ENCODE peak calls at places on chromosomes 4 and X, in eight cellular contexts. G is stimulated activated CD4-positive, alpha-beta T cell treated with anti-CD3 and anti-CD28 coated beads, Interleukin-4, amount 100 ng/mL, for 48 hours; J is ureter; Y is heart left ventricle; T is epithelial cell of proximal tubule; S is activated T-cell treated with anti-CD3 and anti-CD28 coated beads for 1 hour; M is aorta; D is GM03348. I is an unnamed sample.

GRCh38 chr4:174549696-174550095 is 27.4 kb upstream of the HPGD start:
- DNase-seq in G (no peak), J (no peak), Y (no peak), T (no peak), S (no peak), M (no peak), D (no peak), I (no peak)

GRCh38 chr4:17762705-17763104 is 18.7 kb downstream of the FAM184B start:
- DNase-seq in G (no peak), J (no peak), Y (no peak), T (peak), S (no peak), M (no peak), D (peak), I (no peak)

GRCh38 chr4:81030617-81031388 is at the start of gene BMP3:
- DNase-seq in G (no peak), J (peak), Y (no peak), T (no peak), S (no peak), M (peak), D (peak), I (peak)

GRCh38 chrX:133681416-133681815 is 266.1 kb upstream of the GPC4 start:
- DNase-seq in G (no peak), J (no peak), Y (no peak), T (no peak), S (no peak), M (no peak), D (no peak), I (peak)

GRCh38 chr4:124203613-124204284 is 508.8 kb downstream of the ANKRD50 start:
- DNase-seq in G (no peak), J (no peak), Y (no peak), T (no peak), S (no peak), M (no peak), D (peak), I (no peak)

GRCh38 chr4:145404754-145405153 is 76.9 kb upstream of the SMAD1 start:
- DNase-seq in G (no peak), J (no peak), Y (no peak), T (no peak), S (no peak), M (no peak), D (no peak), I (no peak)

GRCh38 chr4:104906274-104906673 is 240.4 kb upstream of the TET2 start:
- DNase-seq in G (no peak), J (no peak), Y (no peak), T (no peak), S (no peak), M (no peak), D (no peak), I (no peak)

GRCh38 chrX:151974336-151975227 is at the start of gene GABRE:
- DNase-seq in G (no peak), J (peak), Y (peak), T (no peak), S (no peak), M (peak), D (peak), I (no peak)

GRCh38 chr4:141565379-141566089 is 70.8 kb upstream of the IL15 start:
- DNase-seq in G (no peak), J (no peak), Y (no peak), T (peak), S (no peak), M (no peak), D (no peak), I (no peak)

GRCh38 chr4:101122019-101122418 is 225.3 kb downstream of the PPP3CA start:
- DNase-seq in G (no peak), J (no peak), Y (no peak), T (no peak), S (no peak), M (no peak), D (no peak), I (no peak)

GRCh38 chrX:34437586-34437985 is 219.5 kb downstream of the TMEM47 start:
- DNase-seq in G (no peak), J (no peak), Y (peak), T (no peak), S (no peak), M (peak), D (no peak), I (no peak)

GRCh38 chrX:30153175-30153880 is 62.0 kb upstream of the MAGEB2 start:
- DNase-seq in G (no peak), J (no peak), Y (no peak), T (no peak), S (no peak), M (no peak), D (no peak), I (no peak)

GRCh38 chr4:148704291-148704690 is 262.1 kb upstream of the NR3C2 start:
- DNase-seq in G (no peak), J (no peak), Y (no peak), T (no peak), S (no peak), M (no peak), D (no peak), I (no peak)

GRCh38 chrX:111867236-111867635 is 8.7 kb upstream of the TRPC5OS start:
- DNase-seq in G (no peak), J (no peak), Y (no peak), T (no peak), S (no peak), M (no peak), D (no peak), I (no peak)

GRCh38 chrX:121179972-121180371 is 132.6 kb downstream of the GLUD2 start:
- DNase-seq in G (no peak), J (no peak), Y (no peak), T (no peak), S (no peak), M (no peak), D (no peak), I (no peak)

GRCh38 chr4:86870442-86871069 is 21.4 kb upstream of the SLC10A6 start:
- DNase-seq in G (no peak), J (no peak), Y (no peak), T (no peak), S (no peak), M (no peak), D (no peak), I (no peak)

GRCh38 chrX:650801-651200 is 20.2 kb downstream of the SHOX start:
- DNase-seq in G (no peak), J (no peak), Y (no peak), T (no peak), S (no peak), M (no peak), D (no peak), I (no peak)

GRCh38 chrX:100643943-100644587 is at the start of gene SRPX2:
- DNase-seq in G (no peak), J (peak), Y (peak), T (peak), S (no peak), M (no peak), D (peak), I (no peak)

GRCh38 chr4:70397580-70397979 is at the start of gene OPRPN:
- DNase-seq in G (no peak), J (no peak), Y (no peak), T (no peak), S (no peak), M (no peak), D (no peak), I (no peak)

GRCh38 chr4:133565379-133565778 is 416.3 kb downstream of the PCDH10 start:
- DNase-seq in G (no peak), J (no peak), Y (no peak), T (no peak), S (no peak), M (no peak), D (no peak), I (no peak)

GRCh38 chr4:15479913-15480185 is 10.2 kb downstream of the CC2D2A start:
- DNase-seq in G (no peak), J (no peak), Y (no peak), T (no peak), S (no peak), M (no peak), D (peak), I (no peak)

GRCh38 chr4:139934336-139934735 is 219.6 kb downstream of the MAML3 start:
- DNase-seq in G (no peak), J (no peak), Y (no peak), T (no peak), S (no peak), M (no peak), D (peak), I (no peak)

GRCh38 chr4:1418494-1419285 is 12.4 kb upstream of the NKX1-1 start:
- DNase-seq in G (no peak), J (peak), Y (no peak), T (no peak), S (no peak), M (peak), D (no peak), I (no peak)

GRCh38 chr4:149522031-149522430 is 293.6 kb downstream of the IQCM start:
- DNase-seq in G (no peak), J (no peak), Y (peak), T (no peak), S (no peak), M (no peak), D (peak), I (no peak)

GRCh38 chrX:25013593-25014365 is 2.0 kb downstream of the ARX start:
- DNase-seq in G (no peak), J (no peak), Y (no peak), T (no peak), S (no peak), M (no peak), D (no peak), I (no peak)

GRCh38 chrX:66074920-66075879 is 35.3 kb upstream of the VSIG4 start:
- DNase-seq in G (peak), J (no peak), Y (peak), T (no peak), S (peak), M (peak), D (no peak), I (peak)

GRCh38 chr4:109022941-109023340 is 260.1 kb upstream of the ETNPPL start:
- DNase-seq in G (no peak), J (no peak), Y (no peak), T (no peak), S (no peak), M (no peak), D (no peak), I (no peak)

I was measured in immature natural killer cell.